ENCODE peak calls at places on chromosomes 4 and X, in four cellular contexts. F is body of pancreas, P is thyroid gland, W is tibial nerve. Y is an unnamed sample.

GRCh38 chrX:3345281-3346081 is 971 bp downstream of the MXRA5 start:
- DNase-seq in F (peak), P (peak), W (no peak), Y (no peak)

GRCh38 chr4:13921805-13922204 is 294.3 kb upstream of the BOD1L1 start:
- DNase-seq in F (no peak), P (no peak), W (no peak), Y (no peak)

GRCh38 chrX:44082829-44083228 is 109.6 kb upstream of the NDP start:
- DNase-seq in F (no peak), P (no peak), W (no peak), Y (no peak)

GRCh38 chr4:80201326-80202151 is 4.2 kb downstream of the PRDM8 start:
- DNase-seq in F (peak), P (no peak), W (no peak), Y (no peak)

GRCh38 chr4:32884198-32884597 is 2164.0 kb downstream of the PCDH7 start:
- DNase-seq in F (no peak), P (no peak), W (no peak), Y (no peak)

GRCh38 chr4:6684656-6685055 is 9.0 kb upstream of the S100P start:
- DNase-seq in F (no peak), P (no peak), W (no peak), Y (no peak)

GRCh38 chr4:70979445-70980008 is 13.9 kb upstream of the DCK start:
- DNase-seq in F (no peak), P (no peak), W (no peak), Y (no peak)

GRCh38 chr4:134906404-134907023 is 704.9 kb upstream of the PABPC4L start:
- DNase-seq in F (no peak), P (no peak), W (no peak), Y (no peak)

GRCh38 chrX:107716816-107717700 is 58.5 kb downstream of the TSC22D3 start:
- DNase-seq in F (peak), P (peak), W (peak), Y (peak)

GRCh38 chrX:40145670-40146470 is 48.1 kb upstream of the BCOR start:
- DNase-seq in F (no peak), P (no peak), W (no peak), Y (no peak)

GRCh38 chrX:42175843-42176242 is 252.5 kb upstream of the CASK start:
- DNase-seq in F (peak), P (no peak), W (no peak), Y (no peak)

GRCh38 chr4:176660561-176660960 is 132.2 kb downstream of the VEGFC start:
- DNase-seq in F (no peak), P (no peak), W (no peak), Y (no peak)

GRCh38 chrX:13345037-13345436 is 25.2 kb upstream of the ATXN3L start:
- DNase-seq in F (no peak), P (no peak), W (no peak), Y (no peak)

GRCh38 chrX:45735571-45735970 is 534.9 kb upstream of the DIPK2B start:
- DNase-seq in F (no peak), P (no peak), W (no peak), Y (no peak)

GRCh38 chr4:80138556-80139538 is 58.5 kb upstream of the PRDM8 start:
- DNase-seq in F (no peak), P (no peak), W (no peak), Y (peak)

GRCh38 chr4:140556372-140557085 is 12.2 kb downstream of the UCP1 start:
- DNase-seq in F (no peak), P (no peak), W (no peak), Y (no peak)

GRCh38 chrX:1422135-1422465 is 30.2 kb upstream of the SLC25A6 start:
- DNase-seq in F (no peak), P (no peak), W (no peak), Y (no peak)

GRCh38 chrX:129791961-129792570 is 12.3 kb downstream of the SASH3 start:
- DNase-seq in F (no peak), P (peak), W (no peak), Y (no peak)

GRCh38 chr4:22471999-22472434 is 43.8 kb downstream of the ADGRA3 start:
- DNase-seq in F (no peak), P (no peak), W (no peak), Y (no peak)

GRCh38 chrX:39196192-39197102 is 395.2 kb downstream of the MID1IP1 start:
- DNase-seq in F (peak), P (no peak), W (peak), Y (peak)

GRCh38 chr4:123856689-123857545 is 460.3 kb downstream of the SPRY1 start:
- DNase-seq in F (peak), P (no peak), W (no peak), Y (peak)

GRCh38 chr4:151859646-151860045 is 98.8 kb upstream of the GATB start:
- DNase-seq in F (no peak), P (no peak), W (no peak), Y (no peak)

GRCh38 chr4:74933562-74934015 is 673 bp downstream of the PARM1 start:
- DNase-seq in F (peak), P (peak), W (no peak), Y (no peak)

GRCh38 chr4:140309124-140309870 is 64.1 kb upstream of the SCOC start:
- DNase-seq in F (no peak), P (no peak), W (no peak), Y (peak)

GRCh38 chr4:87002682-87003043 is 67.9 kb downstream of the AFF1 start:
- DNase-seq in F (no peak), P (no peak), W (no peak), Y (no peak)

GRCh38 chrX:5916945-5917344 is 311.7 kb downstream of the NLGN4X start:
- DNase-seq in F (no peak), P (no peak), W (no peak), Y (no peak)

DNA sequence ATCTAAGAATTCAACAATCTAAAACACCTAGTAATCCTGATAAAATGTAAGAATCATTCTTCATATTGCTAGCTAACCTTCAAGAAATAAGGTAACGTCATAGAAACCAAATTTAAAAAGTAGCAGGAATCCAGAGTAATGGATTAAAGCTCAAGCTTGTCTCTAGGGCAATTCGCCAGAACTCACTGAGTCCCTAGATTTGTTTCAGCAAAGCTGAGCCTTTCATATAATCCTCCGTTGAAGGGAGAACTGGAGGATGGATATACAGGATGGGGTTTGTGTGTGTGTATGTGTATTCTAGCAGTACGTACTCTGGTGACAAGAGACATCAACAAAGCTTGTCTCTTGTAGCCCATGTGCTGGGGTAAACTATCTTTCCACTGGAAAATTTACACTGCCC is 2173.5 kb upstream of the AGA start:
- DNase-seq in F (no peak), P (no peak), W (no peak), Y (no peak)
- TF ChIP-seq POLR2A in F (no peak), P (no peak), W (no peak), Y (no peak)

GRCh38 chr4:30721353-30722091 is 1.4 kb downstream of the PCDH7 start:
- DNase-seq in F (no peak), P (peak), W (no peak), Y (no peak)

GRCh38 chr4:30718889-30719252 is 1.3 kb upstream of the PCDH7 start:
- DNase-seq in F (no peak), P (peak), W (no peak), Y (no peak)

GRCh38 chr4:30720656-30721352 is 635 bp downstream of the PCDH7 start:
- DNase-seq in F (no peak), P (peak), W (no peak), Y (no peak)

GRCh38 chr4:30719363-30720020 is 677 bp upstream of the PCDH7 start:
- DNase-seq in F (no peak), P (peak), W (no peak), Y (no peak)

DNA sequence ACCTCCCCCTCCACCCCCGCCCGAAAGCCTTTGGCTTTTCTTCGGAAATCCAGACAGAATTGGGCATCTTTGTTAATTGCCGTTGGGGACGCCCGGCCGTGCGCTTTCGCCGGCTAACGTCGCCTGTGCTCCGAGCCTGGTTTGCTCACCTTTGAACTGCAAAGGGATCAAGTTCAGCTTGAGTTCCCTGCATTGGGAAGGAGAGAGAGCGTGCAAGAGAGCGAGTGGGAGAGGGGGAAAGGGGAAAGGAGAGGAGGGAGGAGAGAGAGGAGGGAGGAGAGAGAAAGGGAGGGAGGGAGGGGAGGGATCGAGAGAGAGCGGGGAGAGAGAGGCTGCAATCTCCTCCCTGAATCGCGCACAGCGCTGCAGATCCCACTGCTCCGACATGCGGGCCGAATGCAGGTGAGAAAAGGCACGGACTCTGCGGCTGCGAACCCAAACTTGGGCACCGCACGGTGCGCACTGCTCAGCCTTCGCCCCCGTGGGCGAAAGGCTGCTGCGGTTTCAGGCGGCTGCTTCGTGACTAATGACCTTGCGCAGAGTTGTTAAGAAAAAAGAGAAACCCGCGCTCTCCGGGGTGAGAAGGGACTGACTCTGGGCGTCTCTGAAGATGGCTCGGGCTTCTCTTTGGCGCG is at the start of gene PCDH7:
- DNase-seq in F (no peak), P (peak), W (no peak), Y (no peak)
- TF ChIP-seq POLR2A in F (no peak), P (peak), W (no peak), Y (no peak)

DNA sequence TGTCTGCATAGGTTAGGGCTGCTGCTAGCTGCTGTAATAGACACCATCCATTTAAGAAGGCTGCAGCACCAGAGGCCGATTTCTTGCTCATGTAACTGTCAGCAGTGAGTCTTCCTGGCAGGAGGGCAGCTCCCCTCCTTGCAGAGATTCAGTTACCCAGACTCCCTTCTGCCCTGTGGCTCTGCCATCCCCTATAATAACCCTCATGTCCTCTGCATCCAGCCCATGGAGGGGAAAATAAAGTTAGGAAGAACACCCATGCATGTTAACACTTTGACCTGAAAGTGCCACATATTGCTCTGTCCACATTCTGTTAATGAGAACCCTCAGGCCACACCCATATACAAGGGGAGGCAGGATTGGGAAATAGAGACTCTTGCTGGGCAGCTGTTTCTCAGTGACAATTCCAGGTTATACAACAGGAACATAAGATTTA is 5.4 kb downstream of the STBD1 start:
- DNase-seq in F (no peak), P (no peak), W (no peak), Y (peak)
- TF ChIP-seq POLR2A in F (no peak), P (no peak), W (no peak), Y (peak)

DNA sequence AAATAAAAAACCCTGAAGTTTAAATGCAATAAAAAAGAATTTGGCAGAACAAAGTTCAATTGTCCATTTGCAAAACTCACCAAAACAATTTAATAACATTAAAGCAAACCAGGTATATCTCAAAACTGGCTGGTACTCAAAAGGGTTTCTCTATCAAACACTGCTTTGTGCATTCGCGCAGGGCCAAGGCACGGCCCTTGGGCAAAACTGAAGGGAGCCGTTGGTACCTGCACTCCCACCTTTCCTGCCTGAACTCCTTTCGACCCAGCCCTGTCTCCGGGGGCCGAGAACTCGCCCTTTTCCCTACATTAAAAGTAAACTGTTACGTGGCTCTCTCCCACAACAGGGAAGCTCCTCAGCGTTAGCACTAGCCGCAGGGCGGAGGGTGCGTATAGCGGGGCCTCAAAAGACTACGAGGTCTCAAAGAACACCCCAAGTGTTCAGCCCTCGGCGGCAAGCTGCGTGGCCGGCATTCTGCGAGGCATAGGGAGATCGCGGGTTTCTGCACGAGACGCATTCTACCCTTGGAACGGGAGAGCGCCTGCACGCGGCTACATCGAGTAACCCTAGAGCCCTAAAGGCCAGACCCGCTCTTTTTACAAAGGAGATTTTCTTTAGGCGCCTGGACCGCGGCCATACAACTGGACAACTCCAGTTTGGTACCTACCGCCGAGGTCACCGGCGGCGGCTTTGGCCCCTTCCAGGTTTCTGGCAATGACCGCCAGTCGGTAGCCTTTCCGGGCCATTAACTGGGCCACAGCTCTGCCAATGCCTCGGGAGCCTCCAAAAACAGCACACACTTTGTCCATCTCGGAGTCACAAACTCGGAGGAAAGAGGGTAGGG is 552 bp downstream of the CBR4 start:
- DNase-seq in F (peak), P (peak), W (peak), Y (peak)
- TF ChIP-seq POLR2A in F (no peak), P (peak), W (no peak), Y (no peak)